ENCODE peak calls at places on chromosomes 2 and 18, in eight cellular contexts. C is AG04449, P is lower leg skin, A is IMR-90, U is WTC11, J is MCF 10A, Z is upper lobe of right lung, O is endothelial cell. H is an unnamed sample.

GRCh38 chr18:74976331-74976909 is 232.5 kb downstream of the PTGR3 start:
- DNase-seq in C (no peak), P (no peak), A (no peak), U (no peak), J (no peak), Z (no peak), O (no peak), H (no peak)

GRCh38 chr18:44700652-44701051 is 20.0 kb downstream of the SETBP1 start:
- DNase-seq in C (no peak), P (no peak), A (no peak), U (no peak), J (peak; percentile 38), Z (no peak), O (no peak), H (no peak)

GRCh38 chr18:3623769-3624545 is 174.0 kb downstream of the TGIF1 start:
- DNase-seq in C (peak; percentile 95), P (peak; percentile 72), A (peak; percentile 98), U (peak; percentile 45), J (peak; percentile 95), Z (peak; percentile 80), O (peak; percentile 57), H (peak; percentile 48)

GRCh38 chr2:129904532-129905446 is 74.7 kb upstream of the RAB6C start:
- DNase-seq in C (no peak), P (no peak), A (no peak), U (no peak), J (peak; percentile 36), Z (peak; percentile 43), O (no peak), H (no peak)

GRCh38 chr2:168184896-168185513 is 62.4 kb downstream of the STK39 start:
- DNase-seq in C (no peak), P (no peak), A (no peak), U (no peak), J (no peak), Z (no peak), O (no peak), H (no peak)

GRCh38 chr2:59790186-59791142 is 763.0 kb downstream of the BCL11A start:
- DNase-seq in C (no peak), P (no peak), A (no peak), U (peak; percentile 13), J (no peak), Z (no peak), O (no peak), H (no peak)

GRCh38 chr2:121565389-121566250 is 34.9 kb downstream of the RNU4ATAC start:
- DNase-seq in C (no peak), P (no peak), A (no peak), U (no peak), J (no peak), Z (no peak), O (no peak), H (no peak)

GRCh38 chr18:12088096-12088495 is 5.5 kb upstream of the ANKRD62 start:
- DNase-seq in C (no peak), P (no peak), A (no peak), U (no peak), J (no peak), Z (no peak), O (no peak), H (no peak)

GRCh38 chr2:27829791-27830190 is 58.3 kb downstream of the MRPL33 start:
- DNase-seq in C (no peak), P (no peak), A (no peak), U (no peak), J (no peak), Z (no peak), O (no peak), H (no peak)

GRCh38 chr18:27688581-27688980 is 488.3 kb downstream of the CDH2 start:
- DNase-seq in C (no peak), P (no peak), A (no peak), U (no peak), J (no peak), Z (no peak), O (no peak), H (no peak)

GRCh38 chr2:233798335-233799086 is 20.4 kb downstream of the MROH2A start:
- DNase-seq in C (no peak), P (no peak), A (no peak), U (no peak), J (no peak), Z (peak; percentile 49), O (no peak), H (no peak)

GRCh38 chr2:42755161-42755900 is 8.6 kb downstream of the OXER1 start:
- DNase-seq in C (no peak), P (no peak), A (no peak), U (no peak), J (no peak), Z (no peak), O (no peak), H (no peak)

GRCh38 chr2:177983183-177983788 is 89.3 kb downstream of the PDE11A start:
- DNase-seq in C (no peak), P (no peak), A (peak; percentile 71), U (peak; percentile 35), J (peak; percentile 76), Z (no peak), O (peak; percentile 17), H (peak; percentile 33)

GRCh38 chr18:33440011-33440383 is 524 bp downstream of the CCDC178 start:
- DNase-seq in C (peak; percentile 4), P (no peak), A (peak; percentile 60), U (peak; percentile 75), J (no peak), Z (no peak), O (peak; percentile 63), H (peak; percentile 64)

GRCh38 chr2:100186126-100186525 is 43.7 kb upstream of the AFF3 start:
- DNase-seq in C (no peak), P (no peak), A (no peak), U (no peak), J (no peak), Z (peak; percentile 34), O (no peak), H (no peak)

GRCh38 chr18:474416-474815 is 26.1 kb downstream of the COLEC12 start:
- DNase-seq in C (no peak), P (no peak), A (no peak), U (no peak), J (no peak), Z (no peak), O (no peak), H (no peak)

DNA sequence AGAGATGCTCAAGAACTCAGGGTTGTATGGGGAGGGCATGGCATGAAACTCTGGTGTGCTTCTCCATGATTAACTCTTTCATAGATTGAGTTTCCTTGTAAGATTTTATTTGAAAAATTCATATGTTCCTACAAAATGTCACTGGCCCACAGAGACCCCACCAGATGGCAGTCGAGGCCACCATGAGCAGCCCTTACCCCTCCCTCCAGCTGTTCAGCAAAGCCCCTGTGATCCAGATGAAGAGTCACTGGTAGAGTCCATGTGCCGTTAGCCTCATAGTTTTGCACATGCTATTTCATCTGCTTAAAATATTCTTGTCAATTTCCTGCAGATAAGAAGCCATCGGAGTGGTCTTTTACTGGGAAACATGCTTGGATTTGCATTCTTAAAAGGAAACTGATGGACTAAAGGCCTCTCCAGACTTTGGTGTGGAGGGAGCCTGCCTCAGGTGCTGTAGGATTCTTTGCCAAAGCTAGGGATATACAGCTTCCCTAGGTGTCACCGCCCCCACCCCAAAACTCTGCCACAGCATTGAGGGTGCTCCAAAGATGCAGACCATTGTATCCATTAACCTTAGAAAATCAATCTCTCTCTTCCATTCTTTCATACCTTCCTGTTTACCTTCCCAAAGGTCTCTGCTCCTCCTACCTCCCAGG is 18.8 kb downstream of the ZNF385B start:
- DNase-seq in C (no peak), P (no peak), A (no peak), U (peak; percentile 54), J (no peak), Z (no peak), O (peak; percentile 60), H (peak; percentile 51)
- TF ChIP-seq CTCF in C (peak; percentile 35), P (no peak), A (no peak), U (peak; percentile 36), J (no peak), Z (peak; percentile 28), O (peak; percentile 49), H (peak; percentile 58)

GRCh38 chr18:58046087-58046793 is 2.2 kb downstream of the NEDD4L start:
- DNase-seq in C (no peak), P (no peak), A (no peak), U (no peak), J (no peak), Z (no peak), O (no peak), H (no peak)
- TF ChIP-seq CTCF in C (no peak), P (no peak), A (no peak), U (no peak), J (no peak), Z (no peak), O (no peak), H (no peak)

GRCh38 chr2:1664076-1664605 is 80.2 kb downstream of the PXDN start:
- DNase-seq in C (no peak), P (no peak), A (no peak), U (no peak), J (no peak), Z (no peak), O (no peak), H (no peak)

GRCh38 chr2:1663621-1664020 is 80.7 kb downstream of the PXDN start:
- DNase-seq in C (no peak), P (no peak), A (no peak), U (no peak), J (no peak), Z (no peak), O (no peak), H (no peak)

GRCh38 chr2:1662606-1663180 is 81.6 kb downstream of the PXDN start:
- DNase-seq in C (no peak), P (no peak), A (no peak), U (no peak), J (no peak), Z (no peak), O (no peak), H (no peak)

GRCh38 chr2:1664698-1665097 is 79.6 kb downstream of the PXDN start:
- DNase-seq in C (no peak), P (no peak), A (no peak), U (no peak), J (no peak), Z (no peak), O (no peak), H (no peak)

GRCh38 chr2:1665761-1666505 is 78.4 kb downstream of the PXDN start:
- DNase-seq in C (no peak), P (no peak), A (no peak), U (no peak), J (no peak), Z (no peak), O (no peak), H (no peak)
- TF ChIP-seq CTCF in C (no peak), P (no peak), A (no peak), U (no peak), J (no peak), Z (no peak), O (no peak), H (no peak)

GRCh38 chr2:239765076-239765845 is 259.9 kb downstream of the NDUFA10 start:
- DNase-seq in C (no peak), P (no peak), A (no peak), U (no peak), J (no peak), Z (peak; percentile 37), O (no peak), H (no peak)

GRCh38 chr2:239762742-239763269 is 262.3 kb downstream of the NDUFA10 start:
- DNase-seq in C (no peak), P (no peak), A (no peak), U (no peak), J (peak; percentile 16), Z (peak; percentile 21), O (no peak), H (no peak)

GRCh38 chr2:239765911-239766310 is 259.2 kb downstream of the NDUFA10 start:
- DNase-seq in C (no peak), P (no peak), A (no peak), U (no peak), J (no peak), Z (peak; percentile 43), O (no peak), H (no peak)

GRCh38 chr2:239762106-239762505 is 263.0 kb downstream of the NDUFA10 start:
- DNase-seq in C (no peak), P (no peak), A (no peak), U (no peak), J (no peak), Z (peak; percentile 10), O (no peak), H (no peak)

GRCh38 chr2:239763433-239764097 is 261.6 kb downstream of the NDUFA10 start:
- DNase-seq in C (no peak), P (no peak), A (no peak), U (peak; percentile 33), J (peak; percentile 11), Z (peak; percentile 47), O (no peak), H (no peak)
- TF ChIP-seq CTCF in C (no peak), P (no peak), A (no peak), U (no peak), J (no peak), Z (no peak), O (no peak), H (peak; percentile 18)

H was measured in nephron progenitor cell.